ENCODE peak calls at places on chromosomes 3 and 15, in nine cellular contexts. G is GM06990, C is kidney epithelial cell, Z is pancreas, N is kidney, K is choroid plexus epithelial cell, J is OCI-LY7, T is cardiac muscle cell, H is SK-N-SH. L is an unnamed sample.

GRCh38 chr3:118544458-118544857 is 490.2 kb downstream of the IGSF11 start:
- DNase-seq in G (no peak), C (no peak), Z (no peak), N (no peak), K (no peak), J (no peak), T (no peak), H (no peak), L (no peak)

GRCh38 chr3:44885618-44886017 is 11.2 kb downstream of the TGM4 start:
- DNase-seq in G (no peak), C (peak), Z (no peak), N (no peak), K (peak), J (no peak), T (no peak), H (peak), L (peak)

GRCh38 chr3:17195192-17195611 is 310.4 kb downstream of the PLCL2 start:
- DNase-seq in G (peak), C (no peak), Z (peak), N (no peak), K (peak), J (peak), T (no peak), H (no peak), L (peak)

GRCh38 chr3:162217603-162218002 is 721.0 kb downstream of the OTOL1 start:
- DNase-seq in G (no peak), C (no peak), Z (no peak), N (no peak), K (no peak), J (no peak), T (no peak), H (no peak), L (peak)

GRCh38 chr3:151322549-151322948 is 5.9 kb upstream of the GPR87 start:
- DNase-seq in G (no peak), C (no peak), Z (no peak), N (no peak), K (no peak), J (no peak), T (no peak), H (no peak), L (no peak)

GRCh38 chr3:160968731-160969130 is 136.4 kb downstream of the B3GALNT1 start:
- DNase-seq in G (no peak), C (no peak), Z (no peak), N (no peak), K (peak), J (no peak), T (no peak), H (no peak), L (peak)

GRCh38 chr3:137761563-137762503 is 2.3 kb upstream of the SOX14 start:
- DNase-seq in G (no peak), C (no peak), Z (no peak), N (peak), K (no peak), J (no peak), T (no peak), H (peak), L (no peak)

GRCh38 chr15:36666228-36666627 is 86.8 kb downstream of the CDIN1 start:
- DNase-seq in G (no peak), C (no peak), Z (no peak), N (no peak), K (no peak), J (no peak), T (no peak), H (peak), L (no peak)

GRCh38 chr15:49309889-49310288 is 113.2 kb upstream of the FGF7 start:
- DNase-seq in G (no peak), C (no peak), Z (no peak), N (no peak), K (peak), J (no peak), T (no peak), H (no peak), L (no peak)

GRCh38 chr3:179464296-179465092 is 13.2 kb upstream of the GNB4 start:
- DNase-seq in G (peak), C (no peak), Z (no peak), N (peak), K (no peak), J (no peak), T (no peak), H (no peak), L (no peak)

GRCh38 chr3:160150066-160150465 is 75.2 kb upstream of the C3orf80 start:
- DNase-seq in G (no peak), C (no peak), Z (no peak), N (no peak), K (no peak), J (no peak), T (no peak), H (no peak), L (peak)

GRCh38 chr15:63255485-63255990 is 21.9 kb upstream of the APH1B start:
- DNase-seq in G (no peak), C (no peak), Z (no peak), N (no peak), K (no peak), J (no peak), T (no peak), H (no peak), L (no peak)

GRCh38 chr15:76752549-76752948 is 152.6 kb downstream of the SCAPER start:
- DNase-seq in G (no peak), C (no peak), Z (no peak), N (no peak), K (no peak), J (no peak), T (no peak), H (no peak), L (no peak)

GRCh38 chr15:63050737-63051700 is 8.5 kb downstream of the TPM1 start:
- DNase-seq in G (no peak), C (no peak), Z (no peak), N (no peak), K (peak), J (no peak), T (no peak), H (no peak), L (peak)

GRCh38 chr15:58227706-58228543 is 89.7 kb downstream of the AQP9 start:
- DNase-seq in G (no peak), C (no peak), Z (peak), N (no peak), K (peak), J (peak), T (peak), H (peak), L (peak)

GRCh38 chr15:27582741-27583400 is 516.2 kb downstream of the OCA2 start:
- DNase-seq in G (no peak), C (no peak), Z (no peak), N (no peak), K (peak), J (no peak), T (no peak), H (no peak), L (no peak)

GRCh38 chr15:41934843-41935242 is 37.5 kb downstream of the EHD4 start:
- DNase-seq in G (no peak), C (no peak), Z (no peak), N (no peak), K (no peak), J (peak), T (no peak), H (no peak), L (no peak)

GRCh38 chr3:110174908-110175307 is 837.6 kb upstream of the DPPA4 start:
- DNase-seq in G (no peak), C (no peak), Z (no peak), N (no peak), K (peak), J (no peak), T (no peak), H (no peak), L (peak)

GRCh38 chr15:51185213-51185619 is 90.5 kb upstream of the TNFAIP8L3 start:
- DNase-seq in G (no peak), C (no peak), Z (no peak), N (no peak), K (no peak), J (no peak), T (peak), H (no peak), L (no peak)

GRCh38 chr3:13598926-13599886 is 50.3 kb downstream of the FBLN2 start:
- DNase-seq in G (no peak), C (peak), Z (peak), N (no peak), K (no peak), J (no peak), T (no peak), H (no peak), L (peak)

GRCh38 chr15:59247364-59247763 is 40.7 kb downstream of the LDHAL6B start:
- DNase-seq in G (peak), C (peak), Z (no peak), N (no peak), K (peak), J (peak), T (peak), H (peak), L (peak)

GRCh38 chr3:152738656-152739055 is 96.3 kb upstream of the P2RY1 start:
- DNase-seq in G (peak), C (no peak), Z (no peak), N (no peak), K (peak), J (no peak), T (no peak), H (no peak), L (peak)

GRCh38 chr3:188834349-188834748 is 337.4 kb upstream of the TPRG1 start:
- DNase-seq in G (no peak), C (no peak), Z (no peak), N (no peak), K (no peak), J (peak), T (no peak), H (no peak), L (no peak)

GRCh38 chr15:77595231-77595630 is 37.5 kb downstream of the LINGO1 start:
- DNase-seq in G (no peak), C (no peak), Z (no peak), N (no peak), K (no peak), J (no peak), T (no peak), H (no peak), L (no peak)

GRCh38 chr3:127408684-127409420 is 121.0 kb upstream of the PRR20G start:
- DNase-seq in G (no peak), C (no peak), Z (peak), N (peak), K (no peak), J (peak), T (no peak), H (peak), L (no peak)

GRCh38 chr3:43198791-43199644 is 87.3 kb upstream of the SNRK start:
- DNase-seq in G (no peak), C (no peak), Z (no peak), N (no peak), K (peak), J (no peak), T (no peak), H (no peak), L (peak)

GRCh38 chr3:61601831-61602230 is 40.5 kb downstream of the PTPRG start:
- DNase-seq in G (no peak), C (no peak), Z (no peak), N (no peak), K (no peak), J (no peak), T (peak), H (no peak), L (peak)

GRCh38 chr3:140942221-140943104 is 827 bp downstream of the SLC25A36 start:
- DNase-seq in G (peak), C (no peak), Z (peak), N (peak), K (peak), J (peak), T (peak), H (peak), L (peak)

GRCh38 chr3:140941090-140941433 is 574 bp upstream of the SLC25A36 start:
- DNase-seq in G (no peak), C (no peak), Z (no peak), N (no peak), K (no peak), J (no peak), T (no peak), H (no peak), L (peak)

GRCh38 chr3:140941434-140942220 is at the start of gene SLC25A36:
- DNase-seq in G (peak), C (peak), Z (peak), N (peak), K (peak), J (peak), T (peak), H (peak), L (peak)

GRCh38 chr3:140948460-140949249 is 7.0 kb downstream of the SLC25A36 start:
- DNase-seq in G (no peak), C (no peak), Z (no peak), N (no peak), K (no peak), J (no peak), T (no peak), H (no peak), L (no peak)

GRCh38 chr3:140943781-140944547 is 2.3 kb downstream of the SLC25A36 start:
- DNase-seq in G (no peak), C (no peak), Z (no peak), N (no peak), K (no peak), J (no peak), T (no peak), H (no peak), L (no peak)
- H3K4me3 ChIP-seq in G (peak), C (no peak), Z (no peak), N (peak), K (peak), J (peak), T (peak), H (peak), L (peak)

GRCh38 chr15:43824302-43825246 is at the start of gene MFAP1:
- DNase-seq in G (peak), C (peak), Z (peak), N (peak), K (peak), J (peak), T (peak), H (peak), L (peak)

GRCh38 chr15:43821505-43821904 is 3.0 kb downstream of the MFAP1 start:
- DNase-seq in G (no peak), C (no peak), Z (no peak), N (no peak), K (no peak), J (no peak), T (no peak), H (no peak), L (no peak)

GRCh38 chr15:43828061-43828657 is 1.4 kb downstream of the WDR76 start:
- DNase-seq in G (peak), C (no peak), Z (no peak), N (no peak), K (peak), J (peak), T (no peak), H (peak), L (peak)

GRCh38 chr15:43826029-43826507 is 734 bp upstream of the WDR76 start:
- DNase-seq in G (no peak), C (no peak), Z (no peak), N (peak), K (no peak), J (no peak), T (no peak), H (no peak), L (no peak)
- TF ChIP-seq CTCF in G (no peak), C (no peak), Z (no peak), N (no peak), K (no peak), J (no peak), T (no peak), H (no peak), L (no peak)

DNA sequence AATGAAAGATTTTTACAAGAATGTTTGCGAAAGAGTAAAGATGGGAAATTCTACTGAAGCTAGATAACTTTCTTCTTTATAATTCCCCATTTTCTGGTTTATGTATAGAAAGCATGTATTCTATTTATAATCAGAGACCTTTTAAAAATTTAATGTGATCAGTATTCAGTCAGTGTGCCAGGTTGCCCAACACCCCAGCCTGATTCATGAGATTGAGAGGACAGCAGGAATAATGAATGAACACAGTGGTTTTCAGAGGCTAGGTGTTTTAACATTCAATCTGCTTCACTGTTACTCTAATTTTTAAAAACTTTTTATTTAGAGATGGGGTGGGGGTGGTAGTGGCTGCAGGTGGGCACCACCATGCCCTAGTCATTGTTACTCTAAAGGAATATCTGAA is 4.7 kb downstream of the WWTR1 start:
- DNase-seq in G (no peak), C (no peak), Z (no peak), N (no peak), K (no peak), J (no peak), T (no peak), H (no peak), L (no peak)
- H3K4me3 ChIP-seq in G (no peak), C (no peak), Z (no peak), N (peak), K (no peak), J (no peak), T (no peak), H (peak), L (no peak)

GRCh38 chr15:54307252-54307902 is 329.1 kb downstream of the UNC13C start:
- DNase-seq in G (peak), C (no peak), Z (no peak), N (no peak), K (no peak), J (no peak), T (no peak), H (no peak), L (no peak)

GRCh38 chr15:54312528-54312927 is 334.3 kb downstream of the UNC13C start:
- DNase-seq in G (no peak), C (no peak), Z (no peak), N (no peak), K (no peak), J (no peak), T (no peak), H (no peak), L (no peak)

GRCh38 chr15:54305138-54305537 is 326.9 kb downstream of the UNC13C start:
- DNase-seq in G (no peak), C (no peak), Z (no peak), N (no peak), K (no peak), J (no peak), T (no peak), H (no peak), L (no peak)

GRCh38 chr15:54304321-54304720 is 326.1 kb downstream of the UNC13C start:
- DNase-seq in G (no peak), C (no peak), Z (no peak), N (no peak), K (peak), J (no peak), T (no peak), H (no peak), L (no peak)

DNA sequence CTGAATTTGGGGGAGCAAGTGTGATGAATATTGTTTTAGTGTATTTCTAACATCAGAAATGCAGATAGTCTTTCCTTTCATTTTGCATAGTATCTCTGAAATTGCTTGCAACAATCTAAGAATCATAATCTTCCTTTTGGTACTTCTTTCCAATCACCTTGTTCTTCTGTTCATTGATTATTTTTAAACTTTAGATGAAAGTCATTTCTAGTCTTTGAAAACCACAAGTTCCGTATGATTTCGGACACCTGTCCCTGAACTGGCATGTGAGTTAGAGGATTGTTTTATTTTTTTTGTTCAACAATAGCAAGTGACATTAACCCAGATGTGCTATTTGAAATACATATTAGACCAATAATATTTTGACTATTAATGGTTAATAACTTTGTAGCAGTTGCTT is 329.7 kb downstream of the UNC13C start:
- DNase-seq in G (no peak), C (no peak), Z (no peak), N (no peak), K (no peak), J (no peak), T (no peak), H (no peak), L (no peak)
- TF ChIP-seq CTCF in G (no peak), C (no peak), Z (no peak), N (no peak), K (no peak), J (no peak), T (no peak), H (no peak), L (no peak)

DNA sequence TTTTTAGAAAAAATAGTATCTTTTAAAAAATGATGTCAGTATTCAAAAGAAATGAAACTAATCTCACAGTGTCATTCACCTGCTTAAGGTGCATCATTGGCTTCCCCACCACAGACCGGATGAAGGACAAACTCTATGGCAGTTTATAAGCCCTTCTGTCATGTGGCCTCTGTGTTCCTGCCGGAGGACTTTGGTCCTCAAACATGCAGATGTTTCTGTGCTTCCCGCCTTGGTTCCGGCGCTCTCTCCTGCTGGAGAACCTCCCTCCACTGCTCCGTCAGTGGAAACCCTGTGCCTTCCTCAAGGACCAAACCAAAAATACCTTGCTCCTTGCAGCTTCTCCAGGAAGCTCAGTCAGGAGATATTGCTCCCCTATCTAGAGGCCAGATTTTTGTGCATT is 326.3 kb downstream of the UACA start:
- DNase-seq in G (no peak), C (no peak), Z (no peak), N (no peak), K (no peak), J (no peak), T (no peak), H (no peak), L (no peak)
- H3K4me3 ChIP-seq in G (no peak), C (no peak), Z (no peak), N (no peak), K (no peak), J (no peak), T (no peak), H (no peak), L (no peak)

GRCh38 chr3:69746119-69746518 is 6.9 kb downstream of the MITF start:
- DNase-seq in G (no peak), C (no peak), Z (no peak), N (no peak), K (peak), J (no peak), T (no peak), H (no peak), L (peak)
- TF ChIP-seq CTCF in G (no peak), C (no peak), Z (no peak), N (no peak), K (no peak), J (no peak), T (no peak), H (no peak), L (no peak)

DNA sequence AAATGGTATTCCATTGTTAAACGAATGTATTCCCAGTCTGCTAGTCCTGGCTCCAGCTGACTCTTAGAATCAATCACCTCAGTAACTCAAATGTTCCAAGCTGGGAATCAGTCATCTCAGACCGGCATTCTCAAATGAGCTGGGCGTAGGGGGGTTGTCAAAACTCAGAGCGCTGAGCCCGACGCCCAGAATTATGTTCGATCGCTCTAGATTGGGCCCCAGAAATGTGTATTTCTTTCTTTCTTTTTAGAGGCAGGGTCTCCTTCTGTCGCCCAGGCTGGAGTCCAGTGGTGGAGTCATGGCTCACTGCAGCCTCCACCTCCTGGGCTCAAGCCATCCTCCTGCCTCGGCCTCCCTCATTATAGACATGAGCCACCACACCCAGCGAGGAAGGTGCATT is 99.3 kb upstream of the IGF1R start:
- DNase-seq in G (no peak), C (no peak), Z (no peak), N (no peak), K (no peak), J (no peak), T (no peak), H (no peak), L (no peak)
- H3K4me3 ChIP-seq in G (no peak), C (peak), Z (peak), N (peak), K (no peak), J (no peak), T (peak), H (peak), L (peak)

GRCh38 chr3:30286007-30286669 is 320.3 kb upstream of the TGFBR2 start:
- DNase-seq in G (no peak), C (peak), Z (peak), N (peak), K (peak), J (no peak), T (no peak), H (peak), L (peak)
- TF ChIP-seq CTCF in G (no peak), C (no peak), Z (no peak), N (no peak), K (no peak), J (no peak), T (no peak), H (no peak), L (no peak)

GRCh38 chr15:83206971-83207621 is 527 bp downstream of the HDGFL3 start:
- DNase-seq in G (peak), C (no peak), Z (peak), N (peak), K (peak), J (peak), T (peak), H (peak), L (no peak)
- H3K4me3 ChIP-seq in G (peak), C (peak), Z (peak), N (peak), K (peak), J (peak), T (peak), H (peak), L (peak)